ENCODE peak calls at places on chromosomes 6 and 20, in six cellular contexts. O is Calu3; B is epithelial cell of esophagus; C is iris pigment epithelial cell; F is activated naive CD4-positive, alpha-beta T cell; X is kidney tubule cell. G is an unnamed sample.

GRCh38 chr6:161889324-161889723 is 615.5 kb upstream of the AGPAT4 start:
- DNase-seq in O (no peak), X (no peak), B (no peak), C (no peak), F (no peak), G (no peak)

GRCh38 chr6:786946-787763 is 94.2 kb upstream of the EXOC2 start:
- DNase-seq in F (no peak), C (no peak), X (peak), B (no peak), O (no peak), G (no peak)

GRCh38 chr20:49935746-49936152 is 448 bp upstream of the RNF114 start:
- DNase-seq in X (no peak), C (no peak), O (no peak), F (no peak), B (no peak), G (no peak)

GRCh38 chr20:17676378-17676759 is 5.7 kb downstream of the RRBP1 start:
- DNase-seq in C (no peak), O (no peak), B (no peak), F (no peak), X (no peak), G (no peak)

GRCh38 chr6:42104807-42105713 is 37.4 kb downstream of the C6orf132 start:
- DNase-seq in C (no peak), F (peak), B (no peak), O (no peak), X (no peak), G (no peak)

GRCh38 chr6:168851460-168852103 is 402.1 kb downstream of the THBS2 start:
- DNase-seq in F (no peak), B (no peak), X (peak), C (peak), O (no peak), G (no peak)

GRCh38 chr6:119858901-119859300 is 509.3 kb upstream of the MAN1A1 start:
- DNase-seq in X (no peak), F (no peak), C (peak), B (peak), O (no peak), G (no peak)

GRCh38 chr6:142302427-142303190 is 802 bp downstream of the ADGRG6 start:
- DNase-seq in O (peak), X (peak), F (no peak), B (peak), C (peak), G (no peak)

GRCh38 chr6:90158945-90159344 is 137.7 kb downstream of the BACH2 start:
- DNase-seq in B (no peak), C (no peak), O (no peak), F (no peak), X (no peak), G (no peak)

GRCh38 chr20:34180460-34181108 is 60.6 kb upstream of the ASIP start:
- DNase-seq in O (peak), F (no peak), X (peak), C (no peak), B (peak), G (no peak)

GRCh38 chr20:25259788-25260254 is 11.9 kb downstream of the PYGB start:
- DNase-seq in O (no peak), B (no peak), F (no peak), C (no peak), X (no peak), G (no peak)

GRCh38 chr20:57457243-57457761 is 66.1 kb downstream of the RBM38 start:
- DNase-seq in B (no peak), O (no peak), X (no peak), C (no peak), F (no peak), G (no peak)

GRCh38 chr6:89818977-89819335 is 638 bp downstream of the MDN1 start:
- DNase-seq in B (peak), F (no peak), X (peak), O (no peak), C (peak), G (no peak)